ENCODE peak calls at places on chromosomes 13 and 19, in seven cellular contexts. L, N, U, H, D, E and Y are unnamed samples.

GRCh38 chr19:32287811-32288227 is 57.6 kb upstream of the ZNF507 start:
- DNase-seq in L (peak; percentile 11), N (peak; percentile 82), U (peak; percentile 52), H (no peak), D (no peak), E (peak; percentile 57), Y (peak; percentile 84)

GRCh38 chr19:18170714-18171255 is 2.8 kb upstream of the IFI30 start:
- DNase-seq in L (peak; percentile 87), N (no peak), U (no peak), H (peak; percentile 62), D (no peak), E (no peak), Y (no peak)

GRCh38 chr19:7595466-7596133 is at the start of gene CAMSAP3:
- DNase-seq in L (peak; percentile 75), N (no peak), U (peak; percentile 66), H (peak; percentile 68), D (no peak), E (peak; percentile 11), Y (no peak)

GRCh38 chr13:51942189-51942588 is 69.1 kb downstream of the ATP7B start:
- DNase-seq in L (no peak), N (no peak), U (no peak), H (peak; percentile 66), D (peak; percentile 4), E (no peak), Y (no peak)

GRCh38 chr19:7926021-7926726 is at the start of gene CTXN1:
- DNase-seq in L (peak; percentile 75), N (peak; percentile 51), U (peak; percentile 87), H (peak; percentile 73), D (peak; percentile 76), E (no peak), Y (peak; percentile 71)

GRCh38 chr13:111153977-111154332 is 38.8 kb downstream of the ARHGEF7 start:
- DNase-seq in L (peak; percentile 79), N (no peak), U (peak; percentile 70), H (peak; percentile 73), D (peak; percentile 31), E (no peak), Y (no peak)

GRCh38 chr13:98541701-98542203 is 35.2 kb downstream of the STK24 start:
- DNase-seq in L (peak; percentile 27), N (no peak), U (no peak), H (no peak), D (no peak), E (no peak), Y (no peak)

GRCh38 chr19:3006075-3006767 is 22.9 kb downstream of the TLE2 start:
- DNase-seq in L (peak; percentile 61), N (no peak), U (peak; percentile 63), H (no peak), D (no peak), E (no peak), Y (no peak)

GRCh38 chr19:38741670-38742069 is 2.6 kb downstream of the CAPN12 start:
- DNase-seq in L (no peak), N (no peak), U (no peak), H (no peak), D (no peak), E (no peak), Y (no peak)

GRCh38 chr13:64553411-64554129 is 2676.6 kb downstream of the PCDH9 start:
- DNase-seq in L (no peak), N (peak; percentile 63), U (no peak), H (no peak), D (no peak), E (no peak), Y (no peak)

GRCh38 chr19:12195501-12195860 is 32.6 kb downstream of the ZNF136 start:
- DNase-seq in L (no peak), N (peak; percentile 4), U (no peak), H (no peak), D (no peak), E (no peak), Y (no peak)

GRCh38 chr13:19864018-19864338 is 529 bp upstream of the ZMYM5 start:
- DNase-seq in L (no peak), N (peak; percentile 81), U (no peak), H (no peak), D (peak; percentile 30), E (peak; percentile 31), Y (peak; percentile 89)

GRCh38 chr19:11089254-11090013 is at the start of gene LDLR:
- DNase-seq in L (peak; percentile 98), N (peak; percentile 97), U (peak; percentile 84), H (peak; percentile 95), D (peak; percentile 71), E (peak; percentile 85), Y (peak; percentile 71)